ENCODE peak calls at places on chromosomes 5 and 9, in eight cellular contexts. One of them, this sample, is unnamed.

GRCh38 chr5:142012186-142012785 is 541 bp downstream of the GNPDA1 start:
- DNase-seq in pancreas: peak
- DNase-seq in MCF 10A: peak
- DNase-seq in choroid plexus epithelial cell: peak
- DNase-seq in NCI-H748 treated with DMSO at 0.1 percent for 48 hours: no peak
- DNase-seq in activated CD8-positive, alpha-beta T cell treated with anti-CD3 and anti-CD28 coated beads, Interleukin-2, amount 10 ng/mL, durations not matched to agents 7 days and 5 days: peak
- DNase-seq in Daoy: peak
- DNase-seq in Calu3: peak
- DNase-seq in this sample: peak

GRCh38 chr5:66906021-66906420 is 290.6 kb downstream of the CD180 start:
- DNase-seq in pancreas: no peak
- DNase-seq in MCF 10A: no peak
- DNase-seq in choroid plexus epithelial cell: no peak
- DNase-seq in NCI-H748 treated with DMSO at 0.1 percent for 48 hours: no peak
- DNase-seq in activated CD8-positive, alpha-beta T cell treated with anti-CD3 and anti-CD28 coated beads, Interleukin-2, amount 10 ng/mL, durations not matched to agents 7 days and 5 days: no peak
- DNase-seq in Daoy: no peak
- DNase-seq in Calu3: no peak
- DNase-seq in this sample: no peak

GRCh38 chr5:138111181-138111580 is 27.3 kb downstream of the WNT8A start:
- DNase-seq in pancreas: no peak
- DNase-seq in MCF 10A: no peak
- DNase-seq in choroid plexus epithelial cell: no peak
- DNase-seq in NCI-H748 treated with DMSO at 0.1 percent for 48 hours: no peak
- DNase-seq in activated CD8-positive, alpha-beta T cell treated with anti-CD3 and anti-CD28 coated beads, Interleukin-2, amount 10 ng/mL, durations not matched to agents 7 days and 5 days: no peak
- DNase-seq in Daoy: no peak
- DNase-seq in Calu3: no peak
- DNase-seq in this sample: no peak

GRCh38 chr5:125215593-125215992 is 469.2 kb upstream of the ZNF608 start:
- DNase-seq in pancreas: no peak
- DNase-seq in MCF 10A: no peak
- DNase-seq in choroid plexus epithelial cell: no peak
- DNase-seq in NCI-H748 treated with DMSO at 0.1 percent for 48 hours: no peak
- DNase-seq in activated CD8-positive, alpha-beta T cell treated with anti-CD3 and anti-CD28 coated beads, Interleukin-2, amount 10 ng/mL, durations not matched to agents 7 days and 5 days: no peak
- DNase-seq in Daoy: no peak
- DNase-seq in Calu3: no peak
- DNase-seq in this sample: no peak

GRCh38 chr5:151598984-151599383 is 7.9 kb upstream of the FAT2 start:
- DNase-seq in pancreas: no peak
- DNase-seq in MCF 10A: peak
- DNase-seq in choroid plexus epithelial cell: peak
- DNase-seq in NCI-H748 treated with DMSO at 0.1 percent for 48 hours: no peak
- DNase-seq in activated CD8-positive, alpha-beta T cell treated with anti-CD3 and anti-CD28 coated beads, Interleukin-2, amount 10 ng/mL, durations not matched to agents 7 days and 5 days: no peak
- DNase-seq in Daoy: no peak
- DNase-seq in Calu3: peak
- DNase-seq in this sample: no peak

GRCh38 chr9:96646081-96646991 is 8.8 kb downstream of the PRXL2C start:
- DNase-seq in pancreas: no peak
- DNase-seq in MCF 10A: peak
- DNase-seq in choroid plexus epithelial cell: peak
- DNase-seq in NCI-H748 treated with DMSO at 0.1 percent for 48 hours: no peak
- DNase-seq in activated CD8-positive, alpha-beta T cell treated with anti-CD3 and anti-CD28 coated beads, Interleukin-2, amount 10 ng/mL, durations not matched to agents 7 days and 5 days: no peak
- DNase-seq in Daoy: no peak
- DNase-seq in Calu3: no peak
- DNase-seq in this sample: no peak

GRCh38 chr5:42912184-42912766 is 100.6 kb upstream of the SELENOP start:
- DNase-seq in pancreas: no peak
- DNase-seq in MCF 10A: peak
- DNase-seq in choroid plexus epithelial cell: peak
- DNase-seq in NCI-H748 treated with DMSO at 0.1 percent for 48 hours: peak
- DNase-seq in activated CD8-positive, alpha-beta T cell treated with anti-CD3 and anti-CD28 coated beads, Interleukin-2, amount 10 ng/mL, durations not matched to agents 7 days and 5 days: peak
- DNase-seq in Daoy: peak
- DNase-seq in Calu3: peak
- DNase-seq in this sample: peak

GRCh38 chr9:130743644-130744043 is 50.1 kb downstream of the EXOSC2 start:
- DNase-seq in pancreas: no peak
- DNase-seq in MCF 10A: no peak
- DNase-seq in choroid plexus epithelial cell: no peak
- DNase-seq in NCI-H748 treated with DMSO at 0.1 percent for 48 hours: no peak
- DNase-seq in activated CD8-positive, alpha-beta T cell treated with anti-CD3 and anti-CD28 coated beads, Interleukin-2, amount 10 ng/mL, durations not matched to agents 7 days and 5 days: no peak
- DNase-seq in Daoy: no peak
- DNase-seq in Calu3: no peak
- DNase-seq in this sample: no peak

GRCh38 chr5:151030377-151030776 is 10.0 kb downstream of the GPX3 start:
- DNase-seq in pancreas: no peak
- DNase-seq in MCF 10A: no peak
- DNase-seq in choroid plexus epithelial cell: no peak
- DNase-seq in NCI-H748 treated with DMSO at 0.1 percent for 48 hours: no peak
- DNase-seq in activated CD8-positive, alpha-beta T cell treated with anti-CD3 and anti-CD28 coated beads, Interleukin-2, amount 10 ng/mL, durations not matched to agents 7 days and 5 days: no peak
- DNase-seq in Daoy: no peak
- DNase-seq in Calu3: no peak
- DNase-seq in this sample: no peak

GRCh38 chr9:87530716-87531115 is 33.0 kb downstream of the DAPK1 start:
- DNase-seq in pancreas: no peak
- DNase-seq in MCF 10A: no peak
- DNase-seq in choroid plexus epithelial cell: no peak
- DNase-seq in NCI-H748 treated with DMSO at 0.1 percent for 48 hours: no peak
- DNase-seq in activated CD8-positive, alpha-beta T cell treated with anti-CD3 and anti-CD28 coated beads, Interleukin-2, amount 10 ng/mL, durations not matched to agents 7 days and 5 days: no peak
- DNase-seq in Daoy: no peak
- DNase-seq in Calu3: no peak
- DNase-seq in this sample: no peak

GRCh38 chr5:1670342-1670741 is 129.3 kb downstream of the MRPL36 start:
- DNase-seq in pancreas: no peak
- DNase-seq in MCF 10A: peak
- DNase-seq in choroid plexus epithelial cell: peak
- DNase-seq in NCI-H748 treated with DMSO at 0.1 percent for 48 hours: no peak
- DNase-seq in activated CD8-positive, alpha-beta T cell treated with anti-CD3 and anti-CD28 coated beads, Interleukin-2, amount 10 ng/mL, durations not matched to agents 7 days and 5 days: no peak
- DNase-seq in Daoy: peak
- DNase-seq in Calu3: no peak
- DNase-seq in this sample: no peak

GRCh38 chr9:131814714-131815113 is 74.8 kb upstream of the RAPGEF1 start:
- DNase-seq in pancreas: no peak
- DNase-seq in MCF 10A: no peak
- DNase-seq in choroid plexus epithelial cell: no peak
- DNase-seq in NCI-H748 treated with DMSO at 0.1 percent for 48 hours: no peak
- DNase-seq in activated CD8-positive, alpha-beta T cell treated with anti-CD3 and anti-CD28 coated beads, Interleukin-2, amount 10 ng/mL, durations not matched to agents 7 days and 5 days: no peak
- DNase-seq in Daoy: no peak
- DNase-seq in Calu3: no peak
- DNase-seq in this sample: no peak

GRCh38 chr5:139847091-139847490 is 51.5 kb downstream of the PSD2 start:
- DNase-seq in pancreas: peak
- DNase-seq in MCF 10A: no peak
- DNase-seq in choroid plexus epithelial cell: no peak
- DNase-seq in NCI-H748 treated with DMSO at 0.1 percent for 48 hours: no peak
- DNase-seq in activated CD8-positive, alpha-beta T cell treated with anti-CD3 and anti-CD28 coated beads, Interleukin-2, amount 10 ng/mL, durations not matched to agents 7 days and 5 days: no peak
- DNase-seq in Daoy: no peak
- DNase-seq in Calu3: no peak
- DNase-seq in this sample: no peak

GRCh38 chr5:1227669-1228068 is 2.5 kb downstream of the SLC6A18 start:
- DNase-seq in pancreas: no peak
- DNase-seq in MCF 10A: peak
- DNase-seq in choroid plexus epithelial cell: no peak
- DNase-seq in NCI-H748 treated with DMSO at 0.1 percent for 48 hours: no peak
- DNase-seq in activated CD8-positive, alpha-beta T cell treated with anti-CD3 and anti-CD28 coated beads, Interleukin-2, amount 10 ng/mL, durations not matched to agents 7 days and 5 days: no peak
- DNase-seq in Daoy: peak
- DNase-seq in Calu3: peak
- DNase-seq in this sample: no peak

GRCh38 chr5:172903790-172904189 is 55.4 kb upstream of the RPL26L1 start:
- DNase-seq in pancreas: peak
- DNase-seq in MCF 10A: peak
- DNase-seq in choroid plexus epithelial cell: peak
- DNase-seq in NCI-H748 treated with DMSO at 0.1 percent for 48 hours: no peak
- DNase-seq in activated CD8-positive, alpha-beta T cell treated with anti-CD3 and anti-CD28 coated beads, Interleukin-2, amount 10 ng/mL, durations not matched to agents 7 days and 5 days: no peak
- DNase-seq in Daoy: peak
- DNase-seq in Calu3: peak
- DNase-seq in this sample: no peak

GRCh38 chr5:163503106-163504090 is 2.0 kb upstream of the MAT2B start:
- DNase-seq in pancreas: peak
- DNase-seq in MCF 10A: peak
- DNase-seq in choroid plexus epithelial cell: peak
- DNase-seq in NCI-H748 treated with DMSO at 0.1 percent for 48 hours: no peak
- DNase-seq in activated CD8-positive, alpha-beta T cell treated with anti-CD3 and anti-CD28 coated beads, Interleukin-2, amount 10 ng/mL, durations not matched to agents 7 days and 5 days: peak
- DNase-seq in Daoy: peak
- DNase-seq in Calu3: peak
- DNase-seq in this sample: peak

GRCh38 chr9:88733651-88734470 is 198.9 kb downstream of the NXNL2 start:
- DNase-seq in pancreas: no peak
- DNase-seq in MCF 10A: peak
- DNase-seq in choroid plexus epithelial cell: peak
- DNase-seq in NCI-H748 treated with DMSO at 0.1 percent for 48 hours: no peak
- DNase-seq in activated CD8-positive, alpha-beta T cell treated with anti-CD3 and anti-CD28 coated beads, Interleukin-2, amount 10 ng/mL, durations not matched to agents 7 days and 5 days: no peak
- DNase-seq in Daoy: peak
- DNase-seq in Calu3: no peak
- DNase-seq in this sample: no peak

GRCh38 chr5:65820373-65820772 is 98.4 kb downstream of the NLN start:
- DNase-seq in pancreas: no peak
- DNase-seq in MCF 10A: no peak
- DNase-seq in choroid plexus epithelial cell: no peak
- DNase-seq in NCI-H748 treated with DMSO at 0.1 percent for 48 hours: no peak
- DNase-seq in activated CD8-positive, alpha-beta T cell treated with anti-CD3 and anti-CD28 coated beads, Interleukin-2, amount 10 ng/mL, durations not matched to agents 7 days and 5 days: no peak
- DNase-seq in Daoy: no peak
- DNase-seq in Calu3: no peak
- DNase-seq in this sample: no peak

GRCh38 chr9:97689401-97689800 is 7.7 kb downstream of the XPA start:
- DNase-seq in pancreas: no peak
- DNase-seq in MCF 10A: no peak
- DNase-seq in choroid plexus epithelial cell: no peak
- DNase-seq in NCI-H748 treated with DMSO at 0.1 percent for 48 hours: no peak
- DNase-seq in activated CD8-positive, alpha-beta T cell treated with anti-CD3 and anti-CD28 coated beads, Interleukin-2, amount 10 ng/mL, durations not matched to agents 7 days and 5 days: no peak
- DNase-seq in Daoy: no peak
- DNase-seq in Calu3: no peak
- DNase-seq in this sample: no peak

GRCh38 chr9:113909421-113909820 is 33.3 kb downstream of the ZNF618 start:
- DNase-seq in pancreas: no peak
- DNase-seq in MCF 10A: no peak
- DNase-seq in choroid plexus epithelial cell: no peak
- DNase-seq in NCI-H748 treated with DMSO at 0.1 percent for 48 hours: no peak
- DNase-seq in activated CD8-positive, alpha-beta T cell treated with anti-CD3 and anti-CD28 coated beads, Interleukin-2, amount 10 ng/mL, durations not matched to agents 7 days and 5 days: peak
- DNase-seq in Daoy: no peak
- DNase-seq in Calu3: no peak
- DNase-seq in this sample: no peak

GRCh38 chr9:27548055-27548741 is 18.6 kb upstream of the MOB3B start:
- DNase-seq in pancreas: no peak
- DNase-seq in MCF 10A: peak
- DNase-seq in choroid plexus epithelial cell: peak
- DNase-seq in NCI-H748 treated with DMSO at 0.1 percent for 48 hours: no peak
- DNase-seq in activated CD8-positive, alpha-beta T cell treated with anti-CD3 and anti-CD28 coated beads, Interleukin-2, amount 10 ng/mL, durations not matched to agents 7 days and 5 days: no peak
- DNase-seq in Daoy: peak
- DNase-seq in Calu3: no peak
- DNase-seq in this sample: no peak

GRCh38 chr9:120730661-120731514 is 16.6 kb upstream of the MEGF9 start:
- DNase-seq in pancreas: no peak
- DNase-seq in MCF 10A: peak
- DNase-seq in choroid plexus epithelial cell: peak
- DNase-seq in NCI-H748 treated with DMSO at 0.1 percent for 48 hours: no peak
- DNase-seq in activated CD8-positive, alpha-beta T cell treated with anti-CD3 and anti-CD28 coated beads, Interleukin-2, amount 10 ng/mL, durations not matched to agents 7 days and 5 days: no peak
- DNase-seq in Daoy: peak
- DNase-seq in Calu3: peak
- DNase-seq in this sample: no peak

GRCh38 chr5:74303575-74303974 is 337.0 kb downstream of the ENC1 start:
- DNase-seq in pancreas: no peak
- DNase-seq in MCF 10A: no peak
- DNase-seq in choroid plexus epithelial cell: no peak
- DNase-seq in NCI-H748 treated with DMSO at 0.1 percent for 48 hours: no peak
- DNase-seq in activated CD8-positive, alpha-beta T cell treated with anti-CD3 and anti-CD28 coated beads, Interleukin-2, amount 10 ng/mL, durations not matched to agents 7 days and 5 days: no peak
- DNase-seq in Daoy: no peak
- DNase-seq in Calu3: no peak
- DNase-seq in this sample: no peak

GRCh38 chr9:124473310-124473709 is 23.1 kb downstream of the ADGRD2 start:
- DNase-seq in pancreas: no peak
- DNase-seq in MCF 10A: no peak
- DNase-seq in choroid plexus epithelial cell: no peak
- DNase-seq in NCI-H748 treated with DMSO at 0.1 percent for 48 hours: no peak
- DNase-seq in activated CD8-positive, alpha-beta T cell treated with anti-CD3 and anti-CD28 coated beads, Interleukin-2, amount 10 ng/mL, durations not matched to agents 7 days and 5 days: no peak
- DNase-seq in Daoy: no peak
- DNase-seq in Calu3: no peak
- DNase-seq in this sample: no peak

GRCh38 chr5:138461343-138462125 is 3.7 kb upstream of the EGR1 start:
- DNase-seq in pancreas: no peak
- DNase-seq in MCF 10A: peak
- DNase-seq in choroid plexus epithelial cell: peak
- DNase-seq in NCI-H748 treated with DMSO at 0.1 percent for 48 hours: no peak
- DNase-seq in activated CD8-positive, alpha-beta T cell treated with anti-CD3 and anti-CD28 coated beads, Interleukin-2, amount 10 ng/mL, durations not matched to agents 7 days and 5 days: no peak
- DNase-seq in Daoy: peak
- DNase-seq in Calu3: no peak
- DNase-seq in this sample: no peak

GRCh38 chr5:127313379-127313778 is 22.8 kb downstream of the MEGF10 start:
- DNase-seq in pancreas: no peak
- DNase-seq in MCF 10A: no peak
- DNase-seq in choroid plexus epithelial cell: no peak
- DNase-seq in NCI-H748 treated with DMSO at 0.1 percent for 48 hours: peak
- DNase-seq in activated CD8-positive, alpha-beta T cell treated with anti-CD3 and anti-CD28 coated beads, Interleukin-2, amount 10 ng/mL, durations not matched to agents 7 days and 5 days: no peak
- DNase-seq in Daoy: no peak
- DNase-seq in Calu3: no peak
- DNase-seq in this sample: no peak

GRCh38 chr5:136840601-136841000 is 475.3 kb upstream of the TRPC7 start:
- DNase-seq in pancreas: no peak
- DNase-seq in MCF 10A: no peak
- DNase-seq in choroid plexus epithelial cell: no peak
- DNase-seq in NCI-H748 treated with DMSO at 0.1 percent for 48 hours: no peak
- DNase-seq in activated CD8-positive, alpha-beta T cell treated with anti-CD3 and anti-CD28 coated beads, Interleukin-2, amount 10 ng/mL, durations not matched to agents 7 days and 5 days: no peak
- DNase-seq in Daoy: no peak
- DNase-seq in Calu3: no peak
- DNase-seq in this sample: no peak

GRCh38 chr9:37239224-37239859 is 119.0 kb downstream of the ZCCHC7 start:
- DNase-seq in pancreas: no peak
- DNase-seq in MCF 10A: no peak
- DNase-seq in choroid plexus epithelial cell: no peak
- DNase-seq in NCI-H748 treated with DMSO at 0.1 percent for 48 hours: no peak
- DNase-seq in activated CD8-positive, alpha-beta T cell treated with anti-CD3 and anti-CD28 coated beads, Interleukin-2, amount 10 ng/mL, durations not matched to agents 7 days and 5 days: no peak
- DNase-seq in Daoy: no peak
- DNase-seq in Calu3: no peak
- DNase-seq in this sample: no peak

GRCh38 chr9:35628389-35628991 is 10.3 kb upstream of the CD72 start:
- DNase-seq in pancreas: no peak
- DNase-seq in MCF 10A: no peak
- DNase-seq in choroid plexus epithelial cell: no peak
- DNase-seq in NCI-H748 treated with DMSO at 0.1 percent for 48 hours: no peak
- DNase-seq in activated CD8-positive, alpha-beta T cell treated with anti-CD3 and anti-CD28 coated beads, Interleukin-2, amount 10 ng/mL, durations not matched to agents 7 days and 5 days: no peak
- DNase-seq in Daoy: no peak
- DNase-seq in Calu3: no peak
- DNase-seq in this sample: no peak

GRCh38 chr5:124057161-124057814 is 545.3 kb downstream of the CSNK1G3 start:
- DNase-seq in pancreas: peak
- DNase-seq in MCF 10A: peak
- DNase-seq in choroid plexus epithelial cell: peak
- DNase-seq in NCI-H748 treated with DMSO at 0.1 percent for 48 hours: peak
- DNase-seq in activated CD8-positive, alpha-beta T cell treated with anti-CD3 and anti-CD28 coated beads, Interleukin-2, amount 10 ng/mL, durations not matched to agents 7 days and 5 days: no peak
- DNase-seq in Daoy: peak
- DNase-seq in Calu3: peak
- DNase-seq in this sample: no peak